ENCODE peak calls at places on chromosomes 16 and 17, in four cellular contexts. N is transverse colon, Z is WTC11, D is K562. P is an unnamed sample.

GRCh38 chr17:5557485-5557884 is 26.8 kb downstream of the NLRP1 start:
- DNase-seq in N (no peak), D (no peak), Z (no peak), P (no peak)

GRCh38 chr16:17312100-17312732 is 158.5 kb downstream of the XYLT1 start:
- DNase-seq in N (peak), Z (no peak), D (no peak), P (no peak)

GRCh38 chr17:4232168-4232813 is 31.5 kb downstream of the ANKFY1 start:
- DNase-seq in N (no peak), D (no peak), Z (no peak), P (no peak)

GRCh38 chr17:44170499-44171201 is at the start of gene ASB16:
- DNase-seq in N (no peak), D (no peak), Z (peak), P (no peak)

GRCh38 chr16:86344586-86344871 is 165.8 kb upstream of the FOXF1 start:
- DNase-seq in Z (no peak), D (no peak), N (no peak), P (no peak)

GRCh38 chr17:73013816-73014663 is 78.4 kb downstream of the SLC39A11 start:
- DNase-seq in Z (no peak), N (no peak), D (no peak), P (no peak)

GRCh38 chr17:1197379-1197778 is 17.6 kb upstream of the ABR start:
- DNase-seq in D (no peak), Z (no peak), N (no peak), P (no peak)

GRCh38 chr16:82891424-82891823 is 264.7 kb downstream of the CDH13 start:
- DNase-seq in Z (no peak), N (no peak), D (no peak), P (no peak)

GRCh38 chr16:27676807-27677206 is 126.9 kb downstream of the KATNIP start:
- DNase-seq in N (no peak), D (no peak), Z (no peak), P (no peak)

GRCh38 chr16:17375388-17376304 is 95.1 kb downstream of the XYLT1 start:
- DNase-seq in Z (no peak), N (no peak), D (no peak), P (no peak)

GRCh38 chr17:44556114-44556853 is 1.0 kb upstream of the FZD2 start:
- DNase-seq in D (peak), N (peak), Z (peak), P (peak)

GRCh38 chr17:66426397-66427033 is 124.1 kb downstream of the PRKCA start:
- DNase-seq in Z (no peak), D (peak), N (peak), P (no peak)

GRCh38 chr17:27968206-27968732 is 74.2 kb upstream of the NLK start:
- DNase-seq in Z (no peak), N (no peak), D (peak), P (no peak)

GRCh38 chr16:82699262-82699661 is 72.5 kb downstream of the CDH13 start:
- DNase-seq in N (no peak), D (no peak), Z (no peak), P (no peak)

GRCh38 chr16:49600976-49601375 is 227.4 kb downstream of the C16orf78 start:
- DNase-seq in N (no peak), Z (no peak), D (no peak), P (no peak)

GRCh38 chr17:2685696-2686095 is 25.9 kb downstream of the CLUH start:
- DNase-seq in Z (no peak), D (no peak), N (no peak), P (no peak)

GRCh38 chr16:49469323-49469670 is 95.7 kb downstream of the C16orf78 start:
- DNase-seq in Z (no peak), D (no peak), N (no peak), P (no peak)

GRCh38 chr16:13982446-13982845 is 62.5 kb downstream of the ERCC4 start:
- DNase-seq in Z (no peak), N (no peak), D (no peak), P (no peak)

GRCh38 chr17:50560931-50561750 is 626 bp downstream of the CACNA1G start:
- DNase-seq in D (peak), N (no peak), Z (peak), P (no peak)

GRCh38 chr16:87496101-87496801 is 3.4 kb upstream of the ZCCHC14 start:
- DNase-seq in Z (no peak), N (no peak), D (no peak), P (no peak)

GRCh38 chr17:3032258-3033247 is 30.9 kb downstream of the OR1D5 start:
- DNase-seq in Z (no peak), N (no peak), D (no peak), P (no peak)

GRCh38 chr16:68116256-68116853 is 31.2 kb downstream of the NFATC3 start:
- DNase-seq in D (peak), Z (no peak), N (no peak), P (no peak)

GRCh38 chr16:68113765-68114240 is 28.6 kb downstream of the NFATC3 start:
- DNase-seq in D (no peak), N (no peak), Z (no peak), P (no peak)

GRCh38 chr16:68115851-68116250 is 30.7 kb downstream of the NFATC3 start:
- DNase-seq in Z (no peak), N (no peak), D (no peak), P (no peak)

GRCh38 chr16:68113059-68113757 is 28.0 kb downstream of the NFATC3 start:
- DNase-seq in Z (no peak), N (no peak), D (no peak), P (no peak)

GRCh38 chr16:68111379-68111778 is 26.2 kb downstream of the NFATC3 start:
- DNase-seq in Z (no peak), N (no peak), D (no peak), P (no peak)
- TF ChIP-seq CTCF in Z (no peak), N (no peak), D (no peak), P (no peak)

GRCh38 chr17:39153541-39154111 is 2.2 kb upstream of the PLXDC1 start:
- DNase-seq in Z (peak), D (peak), N (peak), P (peak)
- TF ChIP-seq CTCF in Z (no peak), D (no peak), N (peak), P (no peak)

DNA sequence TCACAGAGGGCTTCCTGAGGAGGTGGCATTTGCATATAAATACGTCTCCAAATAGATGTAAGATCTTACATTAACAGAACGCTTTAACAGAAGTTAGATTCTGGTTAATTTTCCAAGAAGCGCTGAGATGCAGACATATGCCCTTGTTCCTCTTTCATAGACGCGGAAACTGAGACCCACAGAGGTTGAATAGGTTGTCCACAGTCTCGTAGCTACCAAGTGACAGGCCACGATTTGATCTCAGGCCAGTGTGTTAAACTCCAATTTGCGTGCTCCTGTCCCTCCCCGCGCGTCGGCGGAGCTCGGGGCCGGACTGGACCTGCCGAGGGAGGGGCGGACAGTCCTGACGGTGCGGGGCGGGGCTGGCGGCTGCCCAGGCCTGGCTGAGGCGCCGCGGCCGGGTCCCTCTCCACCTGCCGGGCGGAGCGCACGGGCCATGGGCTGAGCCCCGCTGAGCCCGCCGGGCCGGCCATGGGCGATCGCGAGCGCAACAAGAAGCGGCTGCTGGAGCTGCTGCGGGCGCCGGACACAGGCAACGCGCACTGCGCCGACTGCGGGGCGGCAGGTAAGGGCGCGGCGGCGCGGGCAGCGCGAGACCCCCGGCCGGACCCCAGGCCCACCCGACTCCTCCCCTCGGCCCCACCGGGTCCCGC is at the start of gene ADAP2:
- DNase-seq in Z (peak), D (peak), N (peak), P (peak)
- TF ChIP-seq CTCF in Z (no peak), D (no peak), N (no peak), P (no peak)

GRCh38 chr16:67561501-67561823 is 864 bp upstream of the CTCF start:
- DNase-seq in D (no peak), N (no peak), Z (no peak), P (no peak)
- TF ChIP-seq CTCF in D (no peak), N (no peak), Z (no peak), P (no peak)

GRCh38 chr17:79842136-79842655 is 3.0 kb upstream of the CBX4 start:
- DNase-seq in Z (peak), D (no peak), N (no peak), P (no peak)

GRCh38 chr17:79843475-79843916 is 4.3 kb upstream of the CBX4 start:
- DNase-seq in N (peak), D (no peak), Z (no peak), P (no peak)

GRCh38 chr17:79843917-79844815 is 4.9 kb upstream of the CBX4 start:
- DNase-seq in D (no peak), N (peak), Z (peak), P (peak)

GRCh38 chr17:79841369-79842135 is 2.3 kb upstream of the CBX4 start:
- DNase-seq in N (no peak), Z (peak), D (no peak), P (no peak)

GRCh38 chr17:79842656-79843474 is 3.6 kb upstream of the CBX4 start:
- DNase-seq in N (peak), D (no peak), Z (peak), P (no peak)
- TF ChIP-seq CTCF in N (no peak), D (no peak), Z (no peak), P (no peak)

GRCh38 chr16:10205688-10206087 is 23.5 kb upstream of the GRIN2A start:
- DNase-seq in D (no peak), Z (no peak), N (no peak), P (no peak)

GRCh38 chr16:10206215-10206614 is 24.0 kb upstream of the GRIN2A start:
- DNase-seq in Z (no peak), N (no peak), D (no peak), P (no peak)

GRCh38 chr16:10202650-10203049 is 20.4 kb upstream of the GRIN2A start:
- DNase-seq in Z (peak), N (no peak), D (peak), P (no peak)

GRCh38 chr16:10210979-10211378 is 28.8 kb upstream of the GRIN2A start:
- DNase-seq in N (no peak), D (no peak), Z (no peak), P (no peak)

GRCh38 chr16:10206865-10207264 is 24.6 kb upstream of the GRIN2A start:
- DNase-seq in Z (no peak), D (no peak), N (no peak), P (no peak)
- TF ChIP-seq CTCF in Z (no peak), D (no peak), N (no peak), P (no peak)

P was measured in endothelial cell.